ENCODE peak calls at places on chromosomes 3 and 15, in eight cellular contexts. Y, N, K, H, I, X, F and E are unnamed samples.

GRCh38 chr3:52481819-52482521 is 13.2 kb upstream of the STAB1 start:
- DNase-seq in X (no peak), K (peak; percentile 43), I (peak; percentile 80), H (no peak), F (no peak), Y (peak; percentile 51), N (no peak), E (no peak)

GRCh38 chr3:196219194-196219969 is 3.0 kb downstream of the SLC51A start:
- DNase-seq in K (peak; percentile 97), F (peak; percentile 84), I (peak; percentile 33), N (peak; percentile 90), X (no peak), Y (no peak), H (peak; percentile 77), E (peak; percentile 26)

GRCh38 chr15:36358094-36358961 is 221.1 kb upstream of the CDIN1 start:
- DNase-seq in H (no peak), I (no peak), Y (no peak), K (peak; percentile 90), X (no peak), F (no peak), N (peak; percentile 97), E (no peak)

GRCh38 chr15:39787479-39787878 is 4.8 kb upstream of the FSIP1 start:
- DNase-seq in Y (no peak), F (no peak), X (no peak), I (peak; percentile 26), H (no peak), N (no peak), K (no peak), E (no peak)

GRCh38 chr15:99172171-99172570 is 67.3 kb downstream of the SYNM start:
- DNase-seq in N (no peak), Y (no peak), K (no peak), H (no peak), I (no peak), F (no peak), X (no peak), E (no peak)

GRCh38 chr3:153829596-153830170 is 291.5 kb upstream of the ARHGEF26 start:
- DNase-seq in F (no peak), I (no peak), K (peak; percentile 4), X (no peak), N (peak; percentile 32), Y (no peak), H (no peak), E (no peak)

GRCh38 chr3:184767377-184767776 is 44.6 kb upstream of the VPS8 start:
- DNase-seq in I (no peak), N (no peak), K (no peak), X (no peak), F (no peak), H (no peak), Y (no peak), E (no peak)

GRCh38 chr3:53227993-53228885 is 27.6 kb downstream of the TKT start:
- DNase-seq in X (no peak), Y (no peak), H (no peak), F (no peak), K (no peak), N (no peak), I (no peak), E (no peak)

DNA sequence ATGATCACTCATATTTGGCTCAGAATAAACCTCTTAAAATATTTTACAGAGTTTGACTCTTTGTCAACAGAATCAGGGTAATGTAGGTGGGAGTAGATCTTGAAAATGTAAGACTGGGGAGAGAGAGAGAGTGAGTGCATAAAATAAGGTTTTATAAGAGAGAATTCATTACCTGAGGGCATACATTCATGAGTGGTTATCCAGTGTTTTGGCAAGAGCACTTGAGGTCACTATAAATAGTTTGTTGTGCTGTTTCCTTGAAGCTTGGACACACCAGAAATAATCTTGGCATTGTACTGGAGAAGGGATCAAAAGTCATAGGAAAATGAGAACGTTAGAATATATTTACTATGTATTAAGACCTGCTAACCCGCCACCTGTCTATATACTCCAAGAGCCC is 33.4 kb downstream of the SLC28A2 start:
- DNase-seq in K (no peak), Y (no peak), H (no peak), N (no peak), I (no peak), X (no peak), F (no peak), E (no peak)
- H3K27ac ChIP-seq in K (no peak overlapping the region), Y (no peak overlapping the region), H (no peak overlapping the region), N (no peak overlapping the region), I (no peak overlapping the region), X (no peak overlapping the region), F (no peak overlapping the region), E (no peak overlapping the region)

GRCh38 chr15:80405970-80406369 is 1.8 kb downstream of the ARNT2 start:
- DNase-seq in X (no peak), H (no peak), I (no peak), F (no peak), N (no peak), K (no peak), Y (no peak), E (no peak)

GRCh38 chr15:80403712-80404056 is 498 bp upstream of the ARNT2 start:
- DNase-seq in X (no peak), F (no peak), Y (no peak), I (peak; percentile 74), N (peak; percentile 30), K (no peak), H (peak; percentile 42), E (no peak)

GRCh38 chr15:80404719-80405553 is 754 bp downstream of the ARNT2 start:
- DNase-seq in I (peak; percentile 71), Y (no peak), N (peak; percentile 36), H (peak; percentile 40), X (no peak), K (no peak), F (no peak), E (no peak)

GRCh38 chr15:80405554-80405850 is 1.3 kb downstream of the ARNT2 start:
- DNase-seq in N (no peak), F (no peak), K (no peak), X (no peak), Y (no peak), I (no peak), H (no peak), E (no peak)

GRCh38 chr15:80404057-80404718 is at the start of gene ARNT2:
- DNase-seq in F (peak; percentile 30), X (no peak), N (peak; percentile 33), K (peak; percentile 55), I (peak; percentile 84), Y (no peak), H (peak; percentile 60), E (no peak)
- TF ChIP-seq EZH2 in F (no peak), X (no peak), N (no peak), K (no peak), I (no peak), Y (no peak), H (no peak), E (no peak)

GRCh38 chr3:60594025-60594424 is 657.2 kb downstream of the FHIT start:
- DNase-seq in I (no peak), N (peak; percentile 53), F (no peak), K (no peak), Y (no peak), X (no peak), H (peak; percentile 62), E (peak; percentile 7)
- H2AFZ ChIP-seq in I (no peak overlapping the region), N (no peak overlapping the region), F (no peak overlapping the region), K (no peak overlapping the region), Y (no peak overlapping the region), X (no peak overlapping the region), H (no peak overlapping the region), E (no peak overlapping the region)

GRCh38 chr3:1477669-1478068 is 384.8 kb downstream of the CNTN6 start:
- DNase-seq in I (no peak), K (no peak), F (no peak), Y (no peak), H (no peak), N (no peak), X (no peak), E (no peak)
- H3K27ac ChIP-seq in I (no peak overlapping the region), K (no peak overlapping the region), F (no peak overlapping the region), Y (no peak overlapping the region), H (no peak overlapping the region), N (no peak overlapping the region), X (no peak overlapping the region), E (no peak overlapping the region)

GRCh38 chr15:33309602-33310276 is 1.0 kb upstream of the RYR3 start:
- DNase-seq in F (peak; percentile 11), Y (no peak), K (peak; percentile 10), N (no peak), I (peak; percentile 64), X (no peak), H (no peak), E (no peak)

GRCh38 chr15:33313491-33313890 is 2.7 kb downstream of the RYR3 start:
- DNase-seq in F (no peak), Y (no peak), X (no peak), I (no peak), N (no peak), H (no peak), K (no peak), E (no peak)

GRCh38 chr15:33314115-33314514 is 3.3 kb downstream of the RYR3 start:
- DNase-seq in N (no peak), X (no peak), Y (no peak), K (no peak), I (no peak), F (no peak), H (no peak), E (no peak)

GRCh38 chr15:33311312-33311971 is 675 bp downstream of the RYR3 start:
- DNase-seq in I (peak; percentile 67), X (no peak), N (no peak), H (no peak), Y (no peak), F (no peak), K (peak; percentile 2), E (no peak)

GRCh38 chr15:33310481-33311311 is at the start of gene RYR3:
- DNase-seq in N (peak; percentile 60), F (no peak), Y (no peak), H (peak; percentile 47), I (peak; percentile 84), X (no peak), K (peak; percentile 22), E (no peak)
- TF ChIP-seq EZH2 in N (peak; percentile 64), F (no peak), Y (no peak), H (no peak), I (peak; percentile 33), X (no peak), K (no peak), E (peak; percentile 19)

GRCh38 chr3:38036906-38037305 is 2.1 kb upstream of the DLEC1 start:
- DNase-seq in K (no peak), N (no peak), I (no peak), X (no peak), F (no peak), Y (no peak), H (no peak), E (no peak)
- H2AFZ ChIP-seq in K (no peak overlapping the region), N (no peak overlapping the region), I (no peak overlapping the region), X (no peak overlapping the region), F (no peak overlapping the region), Y (peak overlapping the region; percentile 17), H (no peak overlapping the region), E (no peak overlapping the region)

DNA sequence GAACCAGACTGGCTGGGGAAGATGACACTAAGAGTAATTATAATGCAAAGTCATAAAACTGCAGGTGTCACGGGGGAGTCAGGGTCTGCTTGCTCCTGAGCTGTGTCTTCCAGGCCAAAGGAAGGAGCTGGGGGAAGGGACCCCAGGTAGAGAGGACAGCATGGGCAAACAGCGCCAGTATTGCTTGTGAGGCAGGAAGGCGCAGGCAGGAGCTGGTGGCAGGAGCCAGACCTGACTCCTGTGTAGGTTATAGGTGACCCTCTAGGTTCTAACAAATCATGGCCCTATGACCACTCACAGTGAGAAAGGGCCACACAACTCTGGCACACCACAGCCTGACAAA is 1.9 kb downstream of the CISH start:
- DNase-seq in I (no peak), Y (no peak), N (no peak), F (no peak), H (no peak), X (no peak), K (no peak), E (no peak)
- H3K27ac ChIP-seq in I (no peak overlapping the region), Y (no peak overlapping the region), N (no peak overlapping the region), F (no peak overlapping the region), H (no peak overlapping the region), X (no peak overlapping the region), K (no peak overlapping the region), E (no peak overlapping the region)